ENCODE peak calls at places on chromosomes 16 and 17, in four cellular contexts. One of them, this sample, is unnamed.

GRCh38 chr16:5820472-5820871 is 722.9 kb upstream of the EEF2KMT start:
- DNase-seq in H1: no peak
- DNase-seq in cardiac muscle cell: no peak
- DNase-seq in lung microvascular endothelial cell: no peak
- DNase-seq in this sample: no peak

GRCh38 chr17:42342242-42343008 is 45.8 kb downstream of the STAT3 start:
- DNase-seq in H1: no peak
- DNase-seq in cardiac muscle cell: no peak
- DNase-seq in lung microvascular endothelial cell: peak
- DNase-seq in this sample: no peak

GRCh38 chr16:70416748-70417616 is 21.9 kb downstream of the ST3GAL2 start:
- DNase-seq in H1: no peak
- DNase-seq in cardiac muscle cell: no peak
- DNase-seq in lung microvascular endothelial cell: no peak
- DNase-seq in this sample: no peak

GRCh38 chr16:58426960-58427359 is 34.7 kb downstream of the GINS3 start:
- DNase-seq in H1: no peak
- DNase-seq in cardiac muscle cell: no peak
- DNase-seq in lung microvascular endothelial cell: no peak
- DNase-seq in this sample: no peak

GRCh38 chr17:21676281-21677111 is 15.8 kb upstream of the KCNJ18 start:
- DNase-seq in H1: no peak
- DNase-seq in cardiac muscle cell: no peak
- DNase-seq in lung microvascular endothelial cell: no peak
- DNase-seq in this sample: no peak

GRCh38 chr17:45260204-45260783 is 1.6 kb downstream of the SPATA32 start:
- DNase-seq in H1: no peak
- DNase-seq in cardiac muscle cell: no peak
- DNase-seq in lung microvascular endothelial cell: no peak
- DNase-seq in this sample: no peak

GRCh38 chr16:52383071-52383470 is 163.9 kb downstream of the TOX3 start:
- DNase-seq in H1: no peak
- DNase-seq in cardiac muscle cell: no peak
- DNase-seq in lung microvascular endothelial cell: no peak
- DNase-seq in this sample: no peak

GRCh38 chr17:78529871-78530670 is 47.1 kb downstream of the DNAH17 start:
- DNase-seq in H1: no peak
- DNase-seq in cardiac muscle cell: no peak
- DNase-seq in lung microvascular endothelial cell: no peak
- DNase-seq in this sample: no peak

GRCh38 chr17:44360144-44360533 is 3.5 kb downstream of the FAM171A2 start:
- DNase-seq in H1: no peak
- DNase-seq in cardiac muscle cell: no peak
- DNase-seq in lung microvascular endothelial cell: no peak
- DNase-seq in this sample: no peak

GRCh38 chr17:77928519-77929179 is 29.9 kb upstream of the TNRC6C start:
- DNase-seq in H1: no peak
- DNase-seq in cardiac muscle cell: no peak
- DNase-seq in lung microvascular endothelial cell: no peak
- DNase-seq in this sample: no peak

This sample was measured in mesothelial cell of epicardium.